ENCODE peak calls at places on chromosomes 4 and X, in nine cellular contexts. C is T-helper 9 cell; U is GM20000; L is naive thymus-derived CD4-positive, alpha-beta T cell; J is stimulated activated CD8-positive, alpha-beta memory T cell treated with anti-CD3 and anti-CD28 coated beads, Interleukin-2, amount 100 ng/mL, for 1 hour; Y is progenitor cell of endocrine pancreas; F is HCT116; Z is T-helper 1 cell; D is stimulated activated CD4-positive, alpha-beta T cell treated with anti-CD3 and anti-CD28 coated beads, TNF-alpha, amount 100 ng/mL, for 1 hour. X is an unnamed sample.

GRCh38 chrX:70755850-70756249 is 152.7 kb downstream of the TEX11 start:
- DNase-seq in C (no peak), F (no peak), U (no peak), Z (peak), Y (no peak), J (peak), D (no peak), L (peak), X (no peak)

GRCh38 chr4:2901186-2901585 is 57.5 kb downstream of the ADD1 start:
- DNase-seq in J (no peak), D (no peak), C (no peak), U (no peak), F (no peak), Z (no peak), L (no peak), Y (no peak), X (no peak)

GRCh38 chr4:3446631-3447320 is 5.0 kb downstream of the HGFAC start:
- DNase-seq in L (no peak), D (no peak), Y (no peak), U (no peak), F (no peak), Z (no peak), C (no peak), J (no peak), X (no peak)

GRCh38 chr4:184856277-184856609 is 30.5 kb upstream of the ACSL1 start:
- DNase-seq in Y (no peak), Z (no peak), J (no peak), C (no peak), F (no peak), L (no peak), D (no peak), U (peak), X (no peak)

GRCh38 chrX:37361596-37361995 is 12.4 kb downstream of the PRRG1 start:
- DNase-seq in D (no peak), U (no peak), Z (no peak), Y (no peak), F (no peak), C (no peak), L (no peak), J (no peak), X (no peak)

GRCh38 chr4:55367084-55367722 is 21.2 kb downstream of the SRD5A3 start:
- DNase-seq in F (no peak), J (no peak), L (no peak), C (no peak), Z (no peak), D (no peak), Y (no peak), U (no peak), X (no peak)

GRCh38 chr4:115664285-115664684 is 550.9 kb upstream of the NDST4 start:
- DNase-seq in Y (no peak), F (no peak), L (no peak), J (no peak), Z (no peak), C (no peak), U (no peak), D (no peak), X (no peak)

GRCh38 chr4:113116414-113117345 is 67.2 kb downstream of the ANK2 start:
- DNase-seq in L (no peak), C (no peak), Y (no peak), J (no peak), F (no peak), D (no peak), U (no peak), Z (no peak), X (peak)

GRCh38 chr4:123939621-123940020 is 543.0 kb downstream of the SPRY1 start:
- DNase-seq in L (no peak), J (no peak), D (no peak), Z (no peak), F (peak), Y (no peak), C (no peak), U (no peak), X (no peak)

GRCh38 chrX:49192722-49193328 is 6.7 kb upstream of the PRICKLE3 start:
- DNase-seq in J (no peak), L (no peak), D (no peak), C (no peak), Y (no peak), Z (no peak), F (no peak), U (peak), X (no peak)

GRCh38 chrX:94065091-94065490 is 391.1 kb downstream of the FAM133A start:
- DNase-seq in Z (no peak), F (no peak), L (no peak), D (no peak), U (no peak), J (no peak), C (no peak), Y (no peak), X (no peak)

GRCh38 chr4:142778430-142778829 is 67.7 kb downstream of the INPP4B start:
- DNase-seq in Z (no peak), Y (no peak), J (no peak), U (no peak), C (no peak), D (no peak), L (no peak), F (no peak), X (no peak)

GRCh38 chrX:118499295-118499694 is 3.7 kb downstream of the DOCK11 start:
- DNase-seq in C (no peak), F (no peak), D (no peak), J (no peak), Z (no peak), U (no peak), L (no peak), Y (no peak), X (no peak)

GRCh38 chrX:77505227-77505626 is 58.0 kb downstream of the FGF16 start:
- DNase-seq in C (no peak), Z (no peak), L (no peak), F (no peak), U (no peak), D (no peak), J (no peak), Y (no peak), X (no peak)

GRCh38 chrX:43582540-43582913 is 73.6 kb upstream of the MAOA start:
- DNase-seq in J (no peak), F (no peak), C (no peak), Z (no peak), D (no peak), U (no peak), Y (no peak), L (no peak), X (no peak)

GRCh38 chr4:108693819-108694218 is 43.4 kb downstream of the OSTC start:
- DNase-seq in D (no peak), L (no peak), Y (no peak), J (no peak), F (no peak), Z (no peak), U (no peak), C (no peak), X (no peak)

GRCh38 chrX:24877854-24878650 is 137.7 kb downstream of the ARX start:
- DNase-seq in Z (no peak), F (no peak), C (no peak), L (no peak), J (no peak), Y (no peak), D (no peak), U (peak), X (no peak)

GRCh38 chrX:56253832-56254703 is 21.9 kb downstream of the KLF8 start:
- DNase-seq in D (no peak), F (no peak), C (no peak), Z (no peak), U (no peak), L (no peak), J (no peak), Y (no peak), X (no peak)

GRCh38 chr4:186029731-186030421 is 39.1 kb upstream of the TLR3 start:
- DNase-seq in F (no peak), U (no peak), D (no peak), L (no peak), C (no peak), Z (no peak), J (no peak), Y (no peak), X (peak)

GRCh38 chr4:8639777-8640720 is 47.5 kb downstream of the CPZ start:
- DNase-seq in J (no peak), C (no peak), Z (no peak), D (no peak), U (no peak), L (no peak), F (no peak), Y (no peak), X (no peak)

GRCh38 chr4:21304061-21304541 is 603.8 kb downstream of the PACRGL start:
- DNase-seq in Z (no peak), J (no peak), Y (peak), L (no peak), F (no peak), D (no peak), U (no peak), C (no peak), X (peak)

GRCh38 chrX:129769467-129770154 is 10.1 kb upstream of the SASH3 start:
- DNase-seq in L (peak), Y (no peak), U (peak), C (peak), D (peak), F (no peak), Z (peak), J (peak), X (no peak)

GRCh38 chr4:1991596-1992434 is 17.0 kb downstream of the NELFA start:
- DNase-seq in L (no peak), U (no peak), C (no peak), D (no peak), J (no peak), Z (no peak), Y (no peak), F (no peak), X (no peak)

GRCh38 chrX:148530464-148531077 is 30.2 kb downstream of the AFF2 start:
- DNase-seq in Y (no peak), U (no peak), D (no peak), J (no peak), C (no peak), Z (no peak), L (no peak), F (no peak), X (no peak)

GRCh38 chrX:7972586-7972985 is 45.4 kb upstream of the PNPLA4 start:
- DNase-seq in Z (no peak), F (no peak), Y (no peak), U (no peak), C (no peak), D (no peak), L (no peak), J (no peak), X (no peak)

GRCh38 chr4:160546201-160546600 is 1443.3 kb downstream of the RAPGEF2 start:
- DNase-seq in Z (no peak), C (no peak), U (no peak), F (no peak), Y (no peak), L (no peak), D (no peak), J (no peak), X (no peak)

GRCh38 chrX:46757052-46757451 is 1.9 kb downstream of the SLC9A7 start:
- DNase-seq in C (no peak), U (no peak), Z (no peak), L (no peak), F (no peak), J (no peak), Y (no peak), D (no peak), X (no peak)

GRCh38 chrX:82961129-82961528 is 547.0 kb upstream of the POU3F4 start:
- DNase-seq in F (peak), D (no peak), Y (no peak), L (no peak), J (no peak), C (no peak), Z (no peak), U (no peak), X (no peak)

GRCh38 chr4:110518889-110519490 is 43.0 kb downstream of the ENPEP start:
- DNase-seq in D (no peak), Z (no peak), L (no peak), U (peak), Y (no peak), C (peak), J (no peak), F (no peak), X (peak)

GRCh38 chrX:153708415-153708814 is 15.8 kb downstream of the BCAP31 start:
- DNase-seq in C (no peak), L (peak), Y (peak), D (no peak), U (no peak), J (no peak), F (no peak), Z (peak), X (peak)

GRCh38 chr4:5863461-5864113 is 29.3 kb downstream of the CRMP1 start:
- DNase-seq in C (no peak), J (no peak), L (no peak), Y (no peak), D (no peak), Z (no peak), F (peak), U (no peak), X (no peak)

GRCh38 chr4:83339573-83339972 is 4.9 kb upstream of the HPSE start:
- DNase-seq in F (no peak), D (no peak), L (no peak), Y (no peak), U (no peak), Z (no peak), J (no peak), C (no peak), X (no peak)

GRCh38 chrX:16005899-16006298 is 117.5 kb upstream of the GRPR start:
- DNase-seq in J (no peak), L (no peak), Y (no peak), D (no peak), Z (no peak), F (no peak), U (no peak), C (no peak), X (no peak)

GRCh38 chr4:79723507-79723906 is 315.5 kb upstream of the GK2 start:
- DNase-seq in D (no peak), Z (no peak), L (no peak), C (no peak), F (no peak), Y (no peak), U (no peak), J (no peak), X (no peak)

GRCh38 chr4:52202251-52202779 is 151.2 kb downstream of the SPATA18 start:
- DNase-seq in D (no peak), F (no peak), L (no peak), U (no peak), Y (no peak), C (no peak), Z (no peak), J (no peak), X (no peak)